ENCODE peak calls at places on chromosomes 13 and 19, in five cellular contexts. E is thoracic aorta, D is progenitor cell of endocrine pancreas, O is GDM1, R is AG08396. C is an unnamed sample.

GRCh38 chr13:48749144-48749543 is 95.4 kb downstream of the CYSLTR2 start:
- DNase-seq in O (no peak), R (no peak), D (no peak), E (no peak), C (peak; percentile 16)

GRCh38 chr13:74027161-74027779 is 106.9 kb downstream of the KLF12 start:
- DNase-seq in O (no peak), E (no peak), D (no peak), R (no peak), C (no peak)

GRCh38 chr13:84896128-84896527 is 903.1 kb downstream of the SLITRK6 start:
- DNase-seq in D (peak; percentile 19), E (no peak), O (peak; percentile 36), R (peak; percentile 38), C (peak; percentile 49)

GRCh38 chr19:31141301-31141700 is 207.9 kb downstream of the TSHZ3 start:
- DNase-seq in E (no peak), R (no peak), D (no peak), O (no peak), C (no peak)

GRCh38 chr19:56751078-56751489 is 79.5 kb upstream of the ZNF835 start:
- DNase-seq in O (no peak), D (no peak), E (no peak), R (no peak), C (no peak)

GRCh38 chr13:100608906-100609305 is 20.3 kb upstream of the GGACT start:
- DNase-seq in O (no peak), R (no peak), D (no peak), E (no peak), C (no peak)

GRCh38 chr19:45137179-45137761 is 23.5 kb downstream of the NKPD1 start:
- DNase-seq in O (no peak), E (no peak), D (no peak), R (no peak), C (no peak)

GRCh38 chr13:94712287-94712811 is at the start of gene SOX21:
- DNase-seq in R (no peak), O (no peak), D (peak; percentile 16), E (no peak), C (no peak)

GRCh38 chr13:43245374-43245964 is 222.1 kb downstream of the DNAJC15 start:
- DNase-seq in O (no peak), R (peak; percentile 49), D (no peak), E (no peak), C (peak; percentile 93)

GRCh38 chr13:43232866-43233265 is 209.5 kb downstream of the DNAJC15 start:
- DNase-seq in R (no peak), E (no peak), D (no peak), O (no peak), C (peak; percentile 91)

GRCh38 chr19:10907925-10908324 is 20.5 kb downstream of the YIPF2 start:
- DNase-seq in R (no peak), O (no peak), D (no peak), E (no peak), C (no peak)

GRCh38 chr19:35409191-35409590 is 38.3 kb downstream of the GPR42 start:
- DNase-seq in D (no peak), O (no peak), R (no peak), E (no peak), C (no peak)

GRCh38 chr13:46492946-46493345 is 60.0 kb upstream of the LRCH1 start:
- DNase-seq in O (no peak), D (no peak), E (no peak), R (peak; percentile 40), C (peak; percentile 59)

GRCh38 chr13:109938255-109938936 is 152.0 kb upstream of the IRS2 start:
- DNase-seq in O (no peak), D (no peak), E (no peak), R (no peak), C (peak; percentile 78)

GRCh38 chr13:112105884-112106283 is 38.9 kb downstream of the SOX1 start:
- DNase-seq in D (no peak), R (no peak), O (no peak), E (no peak), C (no peak)

GRCh38 chr19:38766276-38767047 is 6.9 kb downstream of the LGALS7 start:
- DNase-seq in E (no peak), D (no peak), O (no peak), R (no peak), C (no peak)

GRCh38 chr13:26538363-26539317 is 18.8 kb upstream of the WASF3 start:
- DNase-seq in O (no peak), R (no peak), E (no peak), D (no peak), C (no peak)

GRCh38 chr13:26541041-26541440 is 16.4 kb upstream of the WASF3 start:
- DNase-seq in O (no peak), R (no peak), E (no peak), D (no peak), C (no peak)

GRCh38 chr19:38452430-38453366 is 19.2 kb downstream of the RYR1 start:
- DNase-seq in D (no peak), O (no peak), R (peak; percentile 43), E (no peak), C (no peak)

GRCh38 chr13:59863621-59864020 is 300.1 kb downstream of the DIAPH3 start:
- DNase-seq in R (no peak), E (no peak), O (no peak), D (no peak), C (no peak)

GRCh38 chr13:22256111-22256639 is 585.3 kb downstream of the FGF9 start:
- DNase-seq in R (no peak), E (no peak), O (no peak), D (no peak), C (no peak)

GRCh38 chr13:113976711-113977684 is 3.1 kb upstream of the C13orf46 start:
- DNase-seq in D (no peak), O (no peak), R (peak; percentile 92), E (peak; percentile 2), C (peak; percentile 88)

GRCh38 chr19:30293051-30293785 is 79.0 kb upstream of the ZNF536 start:
- DNase-seq in R (no peak), O (no peak), D (no peak), E (no peak), C (no peak)

GRCh38 chr13:45989607-45990006 is 62.9 kb downstream of the ZC3H13 start:
- DNase-seq in O (no peak), E (no peak), R (peak; percentile 9), D (no peak), C (peak; percentile 82)